ENCODE peak calls at places on chromosomes 3 and 15, in ten cellular contexts. One of them, this sample, is unnamed.

GRCh38 chr3:126826693-126827092 is 122.7 kb downstream of the CHCHD6 start:
- DNase-seq in ovary: no peak
- DNase-seq in suprapubic skin: no peak
- DNase-seq in A549: no peak
- DNase-seq in H1: no peak
- DNase-seq in transverse colon: no peak
- DNase-seq in stomach: no peak
- DNase-seq in GM12878: no peak
- DNase-seq in esophagus muscularis mucosa: peak; percentile 80
- DNase-seq in K562: no peak
- DNase-seq in this sample: no peak

GRCh38 chr3:171772427-171773056 is 37.7 kb downstream of the PLD1 start:
- DNase-seq in transverse colon: peak; percentile 61
- DNase-seq in K562: peak; percentile 31
- DNase-seq in esophagus muscularis mucosa: no peak
- DNase-seq in ovary: peak; percentile 59
- DNase-seq in stomach: peak; percentile 60
- DNase-seq in H1: no peak
- DNase-seq in A549: peak; percentile 55
- DNase-seq in suprapubic skin: no peak
- DNase-seq in GM12878: no peak
- DNase-seq in this sample: no peak

GRCh38 chr3:126546549-126547239 is 12.0 kb downstream of the C3orf22 start:
- DNase-seq in transverse colon: peak; percentile 1
- DNase-seq in ovary: no peak
- DNase-seq in esophagus muscularis mucosa: no peak
- DNase-seq in A549: no peak
- DNase-seq in H1: no peak
- DNase-seq in suprapubic skin: no peak
- DNase-seq in K562: no peak
- DNase-seq in stomach: peak; percentile 14
- DNase-seq in GM12878: no peak
- DNase-seq in this sample: peak; percentile 13

GRCh38 chr15:45187894-45188830 is at the start of gene SHF:
- DNase-seq in transverse colon: peak; percentile 71
- DNase-seq in suprapubic skin: no peak
- DNase-seq in H1: no peak
- DNase-seq in K562: peak; percentile 95
- DNase-seq in GM12878: no peak
- DNase-seq in esophagus muscularis mucosa: no peak
- DNase-seq in stomach: peak; percentile 65
- DNase-seq in ovary: peak; percentile 84
- DNase-seq in A549: peak; percentile 18
- DNase-seq in this sample: peak; percentile 68

GRCh38 chr3:43093006-43093405 is 12.9 kb downstream of the POMGNT2 start:
- DNase-seq in esophagus muscularis mucosa: no peak
- DNase-seq in stomach: no peak
- DNase-seq in transverse colon: no peak
- DNase-seq in H1: no peak
- DNase-seq in ovary: no peak
- DNase-seq in K562: no peak
- DNase-seq in A549: no peak
- DNase-seq in GM12878: no peak
- DNase-seq in suprapubic skin: no peak
- DNase-seq in this sample: no peak

GRCh38 chr15:48671381-48672022 is 26.0 kb upstream of the FBN1 start:
- DNase-seq in H1: no peak
- DNase-seq in stomach: no peak
- DNase-seq in esophagus muscularis mucosa: no peak
- DNase-seq in K562: peak; percentile 14
- DNase-seq in A549: no peak
- DNase-seq in GM12878: no peak
- DNase-seq in suprapubic skin: peak; percentile 81
- DNase-seq in ovary: peak; percentile 27
- DNase-seq in transverse colon: no peak
- DNase-seq in this sample: no peak

GRCh38 chr3:46495901-46496456 is 1.8 kb upstream of the RTP3 start:
- DNase-seq in suprapubic skin: no peak
- DNase-seq in GM12878: no peak
- DNase-seq in H1: no peak
- DNase-seq in transverse colon: no peak
- DNase-seq in K562: no peak
- DNase-seq in ovary: no peak
- DNase-seq in stomach: no peak
- DNase-seq in esophagus muscularis mucosa: no peak
- DNase-seq in A549: no peak
- DNase-seq in this sample: no peak

GRCh38 chr15:99076555-99077308 is 28.1 kb upstream of the SYNM start:
- DNase-seq in K562: peak; percentile 58
- DNase-seq in suprapubic skin: no peak
- DNase-seq in esophagus muscularis mucosa: no peak
- DNase-seq in A549: peak; percentile 91
- DNase-seq in stomach: peak; percentile 49
- DNase-seq in transverse colon: peak; percentile 48
- DNase-seq in ovary: peak; percentile 74
- DNase-seq in GM12878: peak; percentile 74
- DNase-seq in H1: peak; percentile 38
- DNase-seq in this sample: no peak

GRCh38 chr3:181570472-181570871 is 141.3 kb upstream of the SOX2 start:
- DNase-seq in suprapubic skin: no peak
- DNase-seq in K562: no peak
- DNase-seq in esophagus muscularis mucosa: no peak
- DNase-seq in A549: no peak
- DNase-seq in transverse colon: no peak
- DNase-seq in GM12878: no peak
- DNase-seq in stomach: no peak
- DNase-seq in H1: no peak
- DNase-seq in ovary: no peak
- DNase-seq in this sample: no peak

GRCh38 chr3:147760998-147761397 is 351.8 kb downstream of the ZIC1 start:
- DNase-seq in GM12878: no peak
- DNase-seq in K562: no peak
- DNase-seq in A549: no peak
- DNase-seq in ovary: no peak
- DNase-seq in suprapubic skin: no peak
- DNase-seq in transverse colon: no peak
- DNase-seq in esophagus muscularis mucosa: no peak
- DNase-seq in stomach: no peak
- DNase-seq in H1: no peak
- DNase-seq in this sample: no peak

GRCh38 chr3:147756478-147756877 is 347.3 kb downstream of the ZIC1 start:
- DNase-seq in A549: no peak
- DNase-seq in esophagus muscularis mucosa: no peak
- DNase-seq in GM12878: no peak
- DNase-seq in transverse colon: no peak
- DNase-seq in K562: no peak
- DNase-seq in stomach: no peak
- DNase-seq in H1: no peak
- DNase-seq in ovary: no peak
- DNase-seq in suprapubic skin: no peak
- DNase-seq in this sample: no peak

GRCh38 chr3:147758786-147759185 is 349.6 kb downstream of the ZIC1 start:
- DNase-seq in ovary: no peak
- DNase-seq in H1: no peak
- DNase-seq in esophagus muscularis mucosa: no peak
- DNase-seq in suprapubic skin: no peak
- DNase-seq in stomach: no peak
- DNase-seq in A549: no peak
- DNase-seq in GM12878: no peak
- DNase-seq in K562: no peak
- DNase-seq in transverse colon: no peak
- DNase-seq in this sample: no peak

GRCh38 chr3:147757919-147758318 is 348.8 kb downstream of the ZIC1 start:
- DNase-seq in GM12878: no peak
- DNase-seq in stomach: no peak
- DNase-seq in esophagus muscularis mucosa: no peak
- DNase-seq in K562: no peak
- DNase-seq in A549: no peak
- DNase-seq in ovary: no peak
- DNase-seq in H1: no peak
- DNase-seq in transverse colon: no peak
- DNase-seq in suprapubic skin: no peak
- DNase-seq in this sample: no peak
- TF ChIP-seq CTCF in GM12878: no peak
- TF ChIP-seq CTCF in stomach: no peak
- TF ChIP-seq CTCF in esophagus muscularis mucosa: no peak
- TF ChIP-seq CTCF in K562: no peak
- TF ChIP-seq CTCF in A549: no peak
- TF ChIP-seq CTCF in ovary: no peak
- TF ChIP-seq CTCF in H1: no peak
- TF ChIP-seq CTCF in transverse colon: no peak
- TF ChIP-seq CTCF in suprapubic skin: no peak
- TF ChIP-seq CTCF in this sample: no peak

GRCh38 chr15:76334438-76335004 is 2.1 kb upstream of the ISL2 start:
- DNase-seq in GM12878: no peak
- DNase-seq in stomach: no peak
- DNase-seq in H1: no peak
- DNase-seq in transverse colon: no peak
- DNase-seq in ovary: no peak
- DNase-seq in K562: no peak
- DNase-seq in A549: no peak
- DNase-seq in esophagus muscularis mucosa: no peak
- DNase-seq in suprapubic skin: no peak
- DNase-seq in this sample: no peak

GRCh38 chr15:76335129-76335850 is 1.3 kb upstream of the ISL2 start:
- DNase-seq in stomach: no peak
- DNase-seq in GM12878: no peak
- DNase-seq in H1: no peak
- DNase-seq in esophagus muscularis mucosa: no peak
- DNase-seq in ovary: no peak
- DNase-seq in K562: no peak
- DNase-seq in A549: no peak
- DNase-seq in suprapubic skin: no peak
- DNase-seq in transverse colon: no peak
- DNase-seq in this sample: no peak

GRCh38 chr15:76336254-76337046 is at the start of gene ISL2:
- DNase-seq in suprapubic skin: peak; percentile 64
- DNase-seq in ovary: no peak
- DNase-seq in stomach: peak; percentile 67
- DNase-seq in GM12878: peak; percentile 61
- DNase-seq in K562: peak; percentile 97
- DNase-seq in transverse colon: peak; percentile 85
- DNase-seq in H1: peak; percentile 89
- DNase-seq in A549: peak; percentile 99
- DNase-seq in esophagus muscularis mucosa: peak; percentile 97
- DNase-seq in this sample: peak; percentile 91

GRCh38 chr15:76337047-76337738 is 620 bp downstream of the ISL2 start:
- DNase-seq in ovary: no peak
- DNase-seq in K562: peak; percentile 42
- DNase-seq in A549: peak; percentile 41
- DNase-seq in stomach: no peak
- DNase-seq in transverse colon: peak; percentile 19
- DNase-seq in H1: no peak
- DNase-seq in GM12878: no peak
- DNase-seq in suprapubic skin: no peak
- DNase-seq in esophagus muscularis mucosa: no peak
- DNase-seq in this sample: no peak

DNA sequence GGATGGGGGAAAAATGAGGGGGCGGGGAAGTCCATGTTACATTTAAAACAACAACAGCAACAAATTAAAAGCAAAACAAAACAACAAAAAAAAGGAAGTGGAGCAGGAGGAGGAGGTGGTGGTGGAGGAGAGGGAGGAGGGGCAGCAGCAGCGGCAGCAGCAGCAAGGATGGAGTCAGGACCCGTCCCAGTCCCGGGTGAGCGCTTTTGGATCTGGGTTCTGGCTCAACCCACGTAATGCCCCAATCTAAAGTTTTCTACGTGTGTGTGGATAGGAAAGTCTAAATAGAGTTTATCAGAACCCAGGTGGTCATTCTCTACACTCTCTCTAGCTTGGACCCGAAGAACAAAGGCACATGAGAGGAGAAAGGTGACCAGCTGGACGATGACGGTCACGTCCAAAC is 721 bp upstream of the ISL2 start:
- DNase-seq in A549: no peak
- DNase-seq in ovary: no peak
- DNase-seq in GM12878: no peak
- DNase-seq in H1: no peak
- DNase-seq in transverse colon: no peak
- DNase-seq in K562: no peak
- DNase-seq in esophagus muscularis mucosa: no peak
- DNase-seq in stomach: no peak
- DNase-seq in suprapubic skin: no peak
- DNase-seq in this sample: no peak
- TF ChIP-seq EP300 in A549: no peak
- TF ChIP-seq EP300 in ovary: no peak
- TF ChIP-seq EP300 in GM12878: no peak
- TF ChIP-seq EP300 in H1: no peak
- TF ChIP-seq EP300 in transverse colon: no peak
- TF ChIP-seq EP300 in K562: no peak
- TF ChIP-seq EP300 in esophagus muscularis mucosa: no peak
- TF ChIP-seq EP300 in stomach: no peak
- TF ChIP-seq EP300 in suprapubic skin: no peak
- TF ChIP-seq EP300 in this sample: no peak

GRCh38 chr3:194730369-194730768 is 44.7 kb downstream of the FAM43A start:
- DNase-seq in H1: no peak
- DNase-seq in GM12878: no peak
- DNase-seq in esophagus muscularis mucosa: no peak
- DNase-seq in suprapubic skin: peak; percentile 72
- DNase-seq in transverse colon: peak; percentile 63
- DNase-seq in K562: no peak
- DNase-seq in stomach: peak; percentile 78
- DNase-seq in A549: no peak
- DNase-seq in ovary: no peak
- DNase-seq in this sample: peak; percentile 51
- TF ChIP-seq POLR2A in H1: no peak
- TF ChIP-seq POLR2A in GM12878: no peak
- TF ChIP-seq POLR2A in esophagus muscularis mucosa: no peak
- TF ChIP-seq POLR2A in suprapubic skin: no peak
- TF ChIP-seq POLR2A in transverse colon: peak; percentile 63
- TF ChIP-seq POLR2A in K562: no peak
- TF ChIP-seq POLR2A in stomach: no peak
- TF ChIP-seq POLR2A in A549: no peak
- TF ChIP-seq POLR2A in ovary: no peak
- TF ChIP-seq POLR2A in this sample: peak; percentile 24

DNA sequence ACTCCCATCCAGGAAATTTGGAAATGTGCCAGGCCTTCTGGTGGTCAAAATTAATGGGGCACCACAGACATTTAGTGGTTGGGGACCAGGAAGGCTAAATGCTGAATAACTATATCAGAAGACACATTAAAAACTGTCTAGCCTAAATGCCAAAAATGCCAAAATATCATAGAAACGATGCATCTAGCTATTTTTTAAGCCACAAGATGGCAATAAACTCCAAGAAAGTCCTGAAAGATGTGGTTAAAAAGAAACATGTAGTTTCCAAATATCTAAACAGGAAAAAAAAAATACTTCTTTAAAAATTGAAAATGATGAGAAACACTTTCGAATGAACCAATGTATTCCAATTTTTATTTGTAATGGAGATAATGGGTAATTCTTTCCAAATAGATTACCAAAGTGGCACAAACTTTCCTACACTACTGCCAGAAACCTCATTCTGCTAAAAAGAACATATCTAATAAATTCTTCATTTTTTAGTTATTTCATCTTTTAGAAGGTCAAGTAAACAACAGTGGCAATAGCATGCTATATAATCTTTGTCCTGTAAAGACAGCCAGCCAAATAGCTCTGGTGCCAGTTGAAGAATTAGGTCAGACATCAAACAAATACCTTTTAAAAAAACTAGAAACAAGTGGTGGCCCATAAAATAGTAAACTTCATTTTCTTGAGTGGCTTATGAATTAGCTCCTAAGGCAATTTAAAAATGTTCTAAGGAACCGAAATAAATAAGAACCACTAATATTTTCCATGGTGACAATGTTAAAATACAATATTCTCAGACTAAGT is 19.7 kb downstream of the CCDC14 start:
- DNase-seq in ovary: no peak
- DNase-seq in K562: no peak
- DNase-seq in A549: no peak
- DNase-seq in esophagus muscularis mucosa: no peak
- DNase-seq in H1: no peak
- DNase-seq in GM12878: no peak
- DNase-seq in stomach: no peak
- DNase-seq in suprapubic skin: no peak
- DNase-seq in transverse colon: no peak
- DNase-seq in this sample: no peak
- TF ChIP-seq CTCF in ovary: no peak
- TF ChIP-seq CTCF in K562: no peak
- TF ChIP-seq CTCF in A549: peak; percentile 25
- TF ChIP-seq CTCF in esophagus muscularis mucosa: peak; percentile 10
- TF ChIP-seq CTCF in H1: no peak
- TF ChIP-seq CTCF in GM12878: no peak
- TF ChIP-seq CTCF in stomach: no peak
- TF ChIP-seq CTCF in suprapubic skin: no peak
- TF ChIP-seq CTCF in transverse colon: peak; percentile 13
- TF ChIP-seq CTCF in this sample: no peak